ENCODE peak calls at places on chromosomes 3 and 15, in six cellular contexts. N, M, V, K, A and D are unnamed samples.

GRCh38 chr3:70930066-70930465 is 617.6 kb upstream of the MDFIC2 start:
- DNase-seq in N (no peak), M (no peak), V (no peak), K (no peak), A (no peak), D (no peak)

GRCh38 chr3:64852738-64853137 is 164.9 kb upstream of the ADAMTS9 start:
- DNase-seq in N (no peak), M (no peak), V (no peak), K (no peak), A (no peak), D (no peak)

GRCh38 chr3:61236556-61236955 is 14.7 kb downstream of the FHIT start:
- DNase-seq in N (no peak), M (no peak), V (peak; percentile 52), K (no peak), A (no peak), D (no peak)

GRCh38 chr3:22209578-22209977 is 458.6 kb upstream of the ZNF385D start:
- DNase-seq in N (no peak), M (no peak), V (no peak), K (no peak), A (no peak), D (no peak)

GRCh38 chr15:92451225-92451825 is 57.6 kb downstream of the ST8SIA2 start:
- DNase-seq in N (no peak), M (no peak), V (peak; percentile 34), K (no peak), A (no peak), D (no peak)

GRCh38 chr3:82973810-82974209 is 1212.4 kb upstream of the GBE1 start:
- DNase-seq in N (no peak), M (no peak), V (no peak), K (no peak), A (no peak), D (no peak)

GRCh38 chr3:123638936-123639680 is 54.3 kb upstream of the HACD2 start:
- DNase-seq in N (no peak), M (no peak), V (no peak), K (no peak), A (no peak), D (no peak)

GRCh38 chr3:31275038-31275562 is 257.6 kb upstream of the STT3B start:
- DNase-seq in N (no peak), M (no peak), V (no peak), K (no peak), A (no peak), D (no peak)

GRCh38 chr3:126501054-126501453 is 16.5 kb downstream of the UROC1 start:
- DNase-seq in N (no peak), M (no peak), V (no peak), K (no peak), A (no peak), D (no peak)

GRCh38 chr15:63274427-63274826 is 3.0 kb upstream of the APH1B start:
- DNase-seq in N (no peak), M (no peak), V (peak; percentile 89), K (no peak), A (no peak), D (no peak)

GRCh38 chr3:146308682-146309081 is 57.8 kb upstream of the PLSCR4 start:
- DNase-seq in N (no peak), M (no peak), V (peak; percentile 18), K (no peak), A (no peak), D (no peak)

GRCh38 chr15:28936481-28936881 is 50.7 kb downstream of the APBA2 start:
- DNase-seq in N (no peak), M (no peak), V (no peak), K (no peak), A (no peak), D (peak; percentile 42)

GRCh38 chr15:80873568-80873967 is 94.4 kb downstream of the CEMIP start:
- DNase-seq in N (no peak), M (no peak), V (no peak), K (no peak), A (no peak), D (no peak)

GRCh38 chr15:66824374-66824773 is 122.3 kb downstream of the SMAD6 start:
- DNase-seq in N (no peak), M (no peak), V (no peak), K (no peak), A (no peak), D (peak; percentile 52)

GRCh38 chr15:100021653-100022052 is 288.4 kb upstream of the LYSMD4 start:
- DNase-seq in N (no peak), M (peak; percentile 36), V (no peak), K (no peak), A (no peak), D (no peak)

GRCh38 chr3:131077904-131078303 is 51.2 kb downstream of the NEK11 start:
- DNase-seq in N (no peak), M (no peak), V (peak; percentile 46), K (no peak), A (no peak), D (no peak)

GRCh38 chr15:63463030-63463429 is 41.4 kb upstream of the USP3 start:
- DNase-seq in N (no peak), M (no peak), V (no peak), K (no peak), A (no peak), D (no peak)

GRCh38 chr15:52069559-52069958 is 43.0 kb downstream of the BCL2L10 start:
- DNase-seq in N (peak; percentile 81), M (no peak), V (no peak), K (no peak), A (no peak), D (no peak)

GRCh38 chr15:88894348-88894818 is 961 bp downstream of the HAPLN3 start:
- DNase-seq in N (peak; percentile 79), M (peak; percentile 62), V (peak; percentile 88), K (peak; percentile 81), A (peak; percentile 83), D (peak; percentile 84)

GRCh38 chr3:53350652-53351051 is 3.3 kb upstream of the DCP1A start:
- DNase-seq in N (peak; percentile 69), M (no peak), V (peak; percentile 83), K (peak; percentile 37), A (no peak), D (no peak)

GRCh38 chr15:42932833-42933515 is 12.4 kb upstream of the TTBK2 start:
- DNase-seq in N (no peak), M (no peak), V (peak; percentile 5), K (no peak), A (no peak), D (no peak)

GRCh38 chr3:81695302-81695701 is 66.1 kb downstream of the GBE1 start:
- DNase-seq in N (no peak), M (no peak), V (no peak), K (no peak), A (no peak), D (no peak)

GRCh38 chr3:140942221-140943104 is 827 bp downstream of the SLC25A36 start:
- DNase-seq in N (peak; percentile 69), M (peak; percentile 42), V (peak; percentile 91), K (peak; percentile 72), A (peak; percentile 40), D (peak; percentile 85)

GRCh38 chr3:10561942-10562565 is 56.7 kb upstream of the ATP2B2 start:
- DNase-seq in N (no peak), M (no peak), V (no peak), K (no peak), A (no peak), D (peak; percentile 17)

GRCh38 chr3:50493086-50493485 is 10.3 kb downstream of the CACNA2D2 start:
- DNase-seq in N (no peak), M (no peak), V (no peak), K (no peak), A (no peak), D (no peak)

GRCh38 chr3:50490438-50490970 is 12.9 kb downstream of the CACNA2D2 start:
- DNase-seq in N (no peak), M (no peak), V (no peak), K (no peak), A (no peak), D (no peak)

GRCh38 chr3:50494136-50494535 is 9.3 kb downstream of the CACNA2D2 start:
- DNase-seq in N (no peak), M (no peak), V (no peak), K (no peak), A (no peak), D (no peak)

GRCh38 chr3:50493623-50494022 is 9.8 kb downstream of the CACNA2D2 start:
- DNase-seq in N (no peak), M (no peak), V (no peak), K (no peak), A (no peak), D (no peak)

DNA sequence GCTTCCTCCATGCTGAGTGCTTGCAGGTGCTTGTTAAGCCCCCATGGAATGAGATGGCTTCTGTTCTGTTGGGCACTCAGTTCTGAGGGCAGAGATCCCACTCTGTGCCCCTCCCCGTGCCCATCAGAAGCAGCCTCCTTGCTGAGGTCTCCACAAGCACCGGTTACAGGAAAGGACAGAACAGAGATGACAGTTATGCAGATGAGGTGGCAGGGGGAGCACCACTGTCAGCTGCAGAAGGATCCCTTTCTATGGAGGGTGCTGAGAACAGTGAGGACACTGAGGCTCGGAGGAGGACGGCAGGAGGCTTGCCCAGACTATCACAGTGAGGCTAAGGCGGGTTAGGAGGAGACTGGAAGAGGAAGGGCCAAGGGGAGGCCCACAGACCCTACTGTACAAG is 12.4 kb downstream of the CACNA2D2 start:
- DNase-seq in N (no peak), M (no peak), V (no peak), K (no peak), A (no peak), D (no peak)
- H3K4me3 ChIP-seq in N (no peak overlapping the region), M (no peak overlapping the region), V (no peak overlapping the region), K (no peak overlapping the region), A (no peak overlapping the region), D (no peak overlapping the region)

DNA sequence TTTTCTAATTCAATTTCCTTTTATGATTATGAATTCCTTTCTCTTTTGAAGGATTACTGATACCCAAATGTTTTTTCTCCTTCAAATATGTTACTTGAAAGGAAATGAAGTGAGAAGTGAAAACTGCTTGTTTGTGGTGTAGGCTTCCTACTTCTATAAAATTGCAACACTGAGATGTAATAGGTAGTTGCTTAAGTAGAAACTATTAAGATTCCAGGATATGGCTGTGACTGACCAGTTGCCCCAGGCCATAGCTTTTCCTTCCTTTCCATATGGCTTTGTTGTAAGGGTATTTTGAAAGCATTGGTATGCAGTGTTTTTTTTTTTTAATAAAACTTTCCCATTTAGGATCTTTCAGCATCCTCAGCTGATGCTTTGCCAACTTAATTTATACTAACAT is 28.5 kb downstream of the DNAJC13 start:
- DNase-seq in N (no peak), M (no peak), V (peak; percentile 76), K (no peak), A (no peak), D (no peak)
- H3K27ac ChIP-seq in N (no peak overlapping the region), M (no peak overlapping the region), V (no peak overlapping the region), K (no peak overlapping the region), A (no peak overlapping the region), D (no peak overlapping the region)

GRCh38 chr3:194133661-194134230 is 2.2 kb upstream of the HES1 start:
- DNase-seq in N (peak; percentile 57), M (peak; percentile 73), V (peak; percentile 91), K (peak; percentile 22), A (no peak), D (peak; percentile 85)
- H3K4me3 ChIP-seq in N (no peak overlapping the region), M (no peak overlapping the region), V (no peak overlapping the region), K (peak overlapping the region; percentile 37), A (no peak overlapping the region), D (peak overlapping the region; percentile 47)

GRCh38 chr3:149129326-149130123 is at the start of gene HPS3:
- DNase-seq in N (peak; percentile 93), M (peak; percentile 91), V (peak; percentile 90), K (peak; percentile 89), A (peak; percentile 80), D (peak; percentile 97)

GRCh38 chr3:149134560-149134959 is 5.1 kb downstream of the HPS3 start:
- DNase-seq in N (no peak), M (no peak), V (no peak), K (no peak), A (no peak), D (no peak)

GRCh38 chr3:149128856-149129255 is 582 bp upstream of the HPS3 start:
- DNase-seq in N (no peak), M (no peak), V (no peak), K (no peak), A (no peak), D (no peak)

GRCh38 chr3:149131594-149131993 is 2.2 kb downstream of the HPS3 start:
- DNase-seq in N (no peak), M (no peak), V (no peak), K (no peak), A (no peak), D (no peak)
- H3K27ac ChIP-seq in N (no peak overlapping the region), M (peak overlapping the region; percentile 91), V (no peak overlapping the region), K (no peak overlapping the region), A (no peak overlapping the region), D (peak overlapping the region; percentile 7)